ENCODE peak calls at places on chromosome 14, in four cellular contexts. One of them, this sample, is unnamed.

GRCh38 chr14:87034680-87035079 is 958.3 kb downstream of the GALC start:
- DNase-seq in ovary: no peak
- DNase-seq in central memory CD4-positive, alpha-beta T cell: no peak
- DNase-seq in uterus: no peak
- DNase-seq in this sample: no peak

GRCh38 chr14:62691613-62692489 is 353.4 kb downstream of the KCNH5 start:
- DNase-seq in central memory CD4-positive, alpha-beta T cell: no peak
- DNase-seq in ovary: no peak
- DNase-seq in uterus: no peak
- DNase-seq in this sample: no peak

GRCh38 chr14:30656190-30656632 is 34.1 kb downstream of the SCFD1 start:
- DNase-seq in central memory CD4-positive, alpha-beta T cell: peak
- DNase-seq in ovary: no peak
- DNase-seq in uterus: peak
- DNase-seq in this sample: no peak

GRCh38 chr14:51293149-51293925 is 53.3 kb downstream of the TMX1 start:
- DNase-seq in ovary: peak
- DNase-seq in central memory CD4-positive, alpha-beta T cell: no peak
- DNase-seq in uterus: peak
- DNase-seq in this sample: no peak

GRCh38 chr14:50038398-50039119 is 77.8 kb downstream of the VCPKMT start:
- DNase-seq in ovary: no peak
- DNase-seq in central memory CD4-positive, alpha-beta T cell: no peak
- DNase-seq in uterus: peak
- DNase-seq in this sample: no peak

GRCh38 chr14:45811155-45811554 is 558.2 kb upstream of the MIS18BP1 start:
- DNase-seq in central memory CD4-positive, alpha-beta T cell: no peak
- DNase-seq in ovary: no peak
- DNase-seq in uterus: no peak
- DNase-seq in this sample: no peak

GRCh38 chr14:35406090-35406489 is 1.5 kb upstream of the NFKBIA start:
- DNase-seq in ovary: no peak
- DNase-seq in central memory CD4-positive, alpha-beta T cell: no peak
- DNase-seq in uterus: no peak
- DNase-seq in this sample: no peak

GRCh38 chr14:29749327-29749726 is 178.3 kb downstream of the PRKD1 start:
- DNase-seq in central memory CD4-positive, alpha-beta T cell: no peak
- DNase-seq in ovary: no peak
- DNase-seq in uterus: no peak
- DNase-seq in this sample: no peak

GRCh38 chr14:57834001-57834598 is 31.8 kb downstream of the SLC35F4 start:
- DNase-seq in ovary: no peak
- DNase-seq in uterus: no peak
- DNase-seq in central memory CD4-positive, alpha-beta T cell: no peak
- DNase-seq in this sample: no peak

This sample was measured in right lobe of liver.